ENCODE peak calls at places on chromosomes 13 and 19, in seven cellular contexts. One of them, this sample, is unnamed.

GRCh38 chr13:85737952-85738351 is 61.3 kb downstream of the SLITRK6 start:
- DNase-seq in naive thymus-derived CD4-positive, alpha-beta T cell: no peak
- DNase-seq in NT2/D1: no peak
- DNase-seq in heart left ventricle: no peak
- DNase-seq in thyroid gland: no peak
- DNase-seq in stomach: no peak
- DNase-seq in lung: no peak
- DNase-seq in this sample: no peak

GRCh38 chr19:41939861-41940442 is 11.7 kb upstream of the ERFL start:
- DNase-seq in thyroid gland: no peak
- DNase-seq in lung: no peak
- DNase-seq in stomach: peak; percentile 43
- DNase-seq in NT2/D1: no peak
- DNase-seq in heart left ventricle: no peak
- DNase-seq in naive thymus-derived CD4-positive, alpha-beta T cell: no peak
- DNase-seq in this sample: no peak

GRCh38 chr13:76944457-76944856 is 3.9 kb upstream of the ACOD1 start:
- DNase-seq in NT2/D1: no peak
- DNase-seq in heart left ventricle: no peak
- DNase-seq in naive thymus-derived CD4-positive, alpha-beta T cell: no peak
- DNase-seq in stomach: no peak
- DNase-seq in thyroid gland: no peak
- DNase-seq in lung: no peak
- DNase-seq in this sample: no peak

GRCh38 chr13:81480634-81481033 is 1139.7 kb upstream of the SPRY2 start:
- DNase-seq in thyroid gland: no peak
- DNase-seq in stomach: no peak
- DNase-seq in NT2/D1: no peak
- DNase-seq in heart left ventricle: no peak
- DNase-seq in naive thymus-derived CD4-positive, alpha-beta T cell: no peak
- DNase-seq in lung: no peak
- DNase-seq in this sample: no peak

GRCh38 chr19:18104793-18105131 is 7.2 kb downstream of the MAST3 start:
- DNase-seq in stomach: no peak
- DNase-seq in heart left ventricle: no peak
- DNase-seq in thyroid gland: no peak
- DNase-seq in lung: no peak
- DNase-seq in naive thymus-derived CD4-positive, alpha-beta T cell: no peak
- DNase-seq in NT2/D1: no peak
- DNase-seq in this sample: no peak

GRCh38 chr13:48000559-48001126 is 430 bp downstream of the SUCLA2 start:
- DNase-seq in naive thymus-derived CD4-positive, alpha-beta T cell: no peak
- DNase-seq in lung: peak; percentile 31
- DNase-seq in NT2/D1: no peak
- DNase-seq in heart left ventricle: peak; percentile 18
- DNase-seq in thyroid gland: peak; percentile 5
- DNase-seq in stomach: peak; percentile 27
- DNase-seq in this sample: peak; percentile 39

GRCh38 chr19:47141695-47142094 is 11.1 kb downstream of the SAE1 start:
- DNase-seq in naive thymus-derived CD4-positive, alpha-beta T cell: no peak
- DNase-seq in thyroid gland: no peak
- DNase-seq in lung: no peak
- DNase-seq in stomach: no peak
- DNase-seq in heart left ventricle: no peak
- DNase-seq in NT2/D1: no peak
- DNase-seq in this sample: no peak

GRCh38 chr13:74118328-74118727 is 15.9 kb downstream of the KLF12 start:
- DNase-seq in naive thymus-derived CD4-positive, alpha-beta T cell: no peak
- DNase-seq in stomach: no peak
- DNase-seq in heart left ventricle: no peak
- DNase-seq in lung: no peak
- DNase-seq in NT2/D1: no peak
- DNase-seq in thyroid gland: no peak
- DNase-seq in this sample: no peak

GRCh38 chr19:39199025-39199424 is 2.3 kb downstream of the NCCRP1 start:
- DNase-seq in lung: no peak
- DNase-seq in heart left ventricle: no peak
- DNase-seq in stomach: peak; percentile 34
- DNase-seq in thyroid gland: peak; percentile 87
- DNase-seq in NT2/D1: no peak
- DNase-seq in naive thymus-derived CD4-positive, alpha-beta T cell: no peak
- DNase-seq in this sample: peak; percentile 34

GRCh38 chr13:46179576-46180368 is 2.2 kb downstream of the LCP1 start:
- DNase-seq in NT2/D1: no peak
- DNase-seq in naive thymus-derived CD4-positive, alpha-beta T cell: peak; percentile 83
- DNase-seq in lung: peak; percentile 56
- DNase-seq in thyroid gland: peak; percentile 25
- DNase-seq in heart left ventricle: peak; percentile 47
- DNase-seq in stomach: peak; percentile 43
- DNase-seq in this sample: no peak

GRCh38 chr13:103036268-103036667 is 29.9 kb downstream of the SLC10A2 start:
- DNase-seq in naive thymus-derived CD4-positive, alpha-beta T cell: no peak
- DNase-seq in heart left ventricle: no peak
- DNase-seq in thyroid gland: no peak
- DNase-seq in NT2/D1: no peak
- DNase-seq in stomach: no peak
- DNase-seq in lung: no peak
- DNase-seq in this sample: no peak

GRCh38 chr19:17873661-17874422 is 2.1 kb downstream of the SLC5A5 start:
- DNase-seq in naive thymus-derived CD4-positive, alpha-beta T cell: peak; percentile 68
- DNase-seq in heart left ventricle: no peak
- DNase-seq in NT2/D1: peak; percentile 75
- DNase-seq in stomach: peak; percentile 63
- DNase-seq in lung: no peak
- DNase-seq in thyroid gland: peak; percentile 41
- DNase-seq in this sample: peak; percentile 91

GRCh38 chr13:103273825-103274224 is 207.6 kb upstream of the SLC10A2 start:
- DNase-seq in lung: no peak
- DNase-seq in stomach: no peak
- DNase-seq in heart left ventricle: no peak
- DNase-seq in NT2/D1: no peak
- DNase-seq in naive thymus-derived CD4-positive, alpha-beta T cell: no peak
- DNase-seq in thyroid gland: no peak
- DNase-seq in this sample: no peak

GRCh38 chr13:52776726-52777125 is 37.1 kb upstream of the CNMD start:
- DNase-seq in heart left ventricle: no peak
- DNase-seq in lung: no peak
- DNase-seq in naive thymus-derived CD4-positive, alpha-beta T cell: no peak
- DNase-seq in thyroid gland: no peak
- DNase-seq in stomach: no peak
- DNase-seq in NT2/D1: no peak
- DNase-seq in this sample: no peak

GRCh38 chr13:77833331-77833863 is 85.2 kb downstream of the EDNRB start:
- DNase-seq in NT2/D1: no peak
- DNase-seq in thyroid gland: no peak
- DNase-seq in heart left ventricle: no peak
- DNase-seq in lung: no peak
- DNase-seq in naive thymus-derived CD4-positive, alpha-beta T cell: no peak
- DNase-seq in stomach: no peak
- DNase-seq in this sample: no peak

GRCh38 chr13:60617863-60618733 is 221.1 kb downstream of the TDRD3 start:
- DNase-seq in stomach: no peak
- DNase-seq in lung: no peak
- DNase-seq in thyroid gland: no peak
- DNase-seq in naive thymus-derived CD4-positive, alpha-beta T cell: no peak
- DNase-seq in heart left ventricle: no peak
- DNase-seq in NT2/D1: peak; percentile 27
- DNase-seq in this sample: no peak

GRCh38 chr13:112709825-112710783 is 20.3 kb downstream of the ATP11A start:
- DNase-seq in naive thymus-derived CD4-positive, alpha-beta T cell: no peak
- DNase-seq in stomach: peak; percentile 17
- DNase-seq in lung: no peak
- DNase-seq in NT2/D1: no peak
- DNase-seq in thyroid gland: no peak
- DNase-seq in heart left ventricle: no peak
- DNase-seq in this sample: no peak

GRCh38 chr19:55264531-55264930 is 5.7 kb upstream of the PPP6R1 start:
- DNase-seq in lung: no peak
- DNase-seq in NT2/D1: no peak
- DNase-seq in stomach: no peak
- DNase-seq in naive thymus-derived CD4-positive, alpha-beta T cell: no peak
- DNase-seq in heart left ventricle: no peak
- DNase-seq in thyroid gland: no peak
- DNase-seq in this sample: no peak

GRCh38 chr19:55654833-55655647 is at the start of gene U2AF2:
- DNase-seq in NT2/D1: peak; percentile 85
- DNase-seq in heart left ventricle: peak; percentile 96
- DNase-seq in lung: peak; percentile 96
- DNase-seq in naive thymus-derived CD4-positive, alpha-beta T cell: peak; percentile 96
- DNase-seq in thyroid gland: peak; percentile 95
- DNase-seq in stomach: peak; percentile 97
- DNase-seq in this sample: peak; percentile 97

GRCh38 chr19:11137542-11138384 is 17.8 kb downstream of the SPC24 start:
- DNase-seq in naive thymus-derived CD4-positive, alpha-beta T cell: peak; percentile 64
- DNase-seq in heart left ventricle: peak; percentile 88
- DNase-seq in NT2/D1: no peak
- DNase-seq in lung: peak; percentile 85
- DNase-seq in thyroid gland: peak; percentile 85
- DNase-seq in stomach: peak; percentile 77
- DNase-seq in this sample: peak; percentile 94

GRCh38 chr19:43596842-43597461 is 557 bp downstream of the ZNF576 start:
- DNase-seq in stomach: no peak
- DNase-seq in thyroid gland: no peak
- DNase-seq in naive thymus-derived CD4-positive, alpha-beta T cell: no peak
- DNase-seq in lung: no peak
- DNase-seq in NT2/D1: no peak
- DNase-seq in heart left ventricle: no peak
- DNase-seq in this sample: no peak

GRCh38 chr19:6769006-6769637 is 1.9 kb upstream of the SH2D3A start:
- DNase-seq in naive thymus-derived CD4-positive, alpha-beta T cell: no peak
- DNase-seq in heart left ventricle: no peak
- DNase-seq in thyroid gland: no peak
- DNase-seq in stomach: no peak
- DNase-seq in NT2/D1: no peak
- DNase-seq in lung: no peak
- DNase-seq in this sample: peak; percentile 27

GRCh38 chr13:42420304-42420703 is 148.4 kb downstream of the AKAP11 start:
- DNase-seq in naive thymus-derived CD4-positive, alpha-beta T cell: no peak
- DNase-seq in lung: no peak
- DNase-seq in stomach: no peak
- DNase-seq in thyroid gland: no peak
- DNase-seq in heart left ventricle: no peak
- DNase-seq in NT2/D1: no peak
- DNase-seq in this sample: no peak

GRCh38 chr19:10565028-10565566 is 713 bp downstream of the KRI1 start:
- DNase-seq in NT2/D1: no peak
- DNase-seq in thyroid gland: peak; percentile 32
- DNase-seq in heart left ventricle: no peak
- DNase-seq in naive thymus-derived CD4-positive, alpha-beta T cell: peak; percentile 46
- DNase-seq in stomach: peak; percentile 35
- DNase-seq in lung: no peak
- DNase-seq in this sample: peak; percentile 78

DNA sequence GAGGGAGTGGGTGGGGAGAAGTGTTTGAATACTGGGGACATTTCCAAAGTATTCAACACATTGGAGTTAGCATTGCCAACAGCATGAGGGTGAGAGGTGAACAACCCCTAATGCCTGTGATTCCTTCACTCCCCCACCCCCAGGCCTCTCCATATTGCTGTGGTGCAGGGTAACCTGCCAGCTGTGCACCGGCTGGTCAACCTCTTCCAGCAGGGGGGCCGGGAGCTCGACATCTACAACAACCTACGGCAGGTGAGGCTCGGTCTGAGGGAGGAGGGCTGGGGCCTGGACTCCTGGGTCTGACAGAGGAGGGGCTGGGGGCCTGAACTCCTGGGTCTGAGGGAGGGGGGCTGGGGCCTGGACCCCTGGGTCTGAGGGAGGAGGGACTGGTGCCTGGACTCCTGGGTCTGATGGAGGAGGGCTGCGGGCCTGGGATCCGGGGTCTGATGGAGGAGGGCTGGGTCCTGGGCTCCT is 7.6 kb downstream of the BCL3 start:
- DNase-seq in lung: no peak
- DNase-seq in naive thymus-derived CD4-positive, alpha-beta T cell: no peak
- DNase-seq in NT2/D1: no peak
- DNase-seq in heart left ventricle: no peak
- DNase-seq in stomach: no peak
- DNase-seq in thyroid gland: no peak
- DNase-seq in this sample: no peak
- H3K4me1 ChIP-seq in lung: peaks cover 36% of the 10 kb centered on the region
- H3K4me1 ChIP-seq in naive thymus-derived CD4-positive, alpha-beta T cell: peaks cover 42% of the 10 kb centered on the region
- H3K4me1 ChIP-seq in NT2/D1: peaks cover 23% of the 10 kb centered on the region
- H3K4me1 ChIP-seq in heart left ventricle: peaks cover 82% of the 10 kb centered on the region
- H3K4me1 ChIP-seq in stomach: peaks cover 90% of the 10 kb centered on the region
- H3K4me1 ChIP-seq in thyroid gland: peaks cover 32% of the 10 kb centered on the region
- H3K4me1 ChIP-seq in this sample: peaks cover 18% of the 10 kb centered on the region

DNA sequence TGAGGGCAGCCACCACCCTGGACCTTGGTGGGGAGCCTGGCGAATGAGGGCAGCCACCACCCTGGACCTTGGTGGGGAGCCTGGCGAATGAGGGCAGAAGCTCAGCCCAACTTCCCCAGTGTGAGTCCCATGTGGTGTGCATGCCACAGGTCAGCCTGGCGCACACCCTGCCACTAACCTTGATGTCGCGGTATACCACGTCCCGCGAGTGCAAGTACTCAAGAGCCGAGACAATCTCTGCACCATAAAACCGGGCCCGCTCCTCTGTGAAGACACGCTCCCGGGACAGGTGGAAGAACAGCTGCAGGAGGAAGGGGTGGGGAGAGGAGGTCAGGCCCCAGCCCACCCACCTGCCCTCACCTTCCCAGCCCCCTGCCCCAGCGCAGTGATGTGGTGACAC is 11.3 kb upstream of the CCNP start:
- DNase-seq in lung: no peak
- DNase-seq in thyroid gland: no peak
- DNase-seq in naive thymus-derived CD4-positive, alpha-beta T cell: no peak
- DNase-seq in stomach: no peak
- DNase-seq in NT2/D1: no peak
- DNase-seq in heart left ventricle: no peak
- DNase-seq in this sample: no peak
- H3K36me3 ChIP-seq in lung: peaks cover 5% of the 10 kb centered on the region
- H3K36me3 ChIP-seq in thyroid gland: peaks cover 71% of the 10 kb centered on the region
- H3K36me3 ChIP-seq in naive thymus-derived CD4-positive, alpha-beta T cell: no peaks in the 10 kb centered on the region
- H3K36me3 ChIP-seq in stomach: peaks cover 98% of the 10 kb centered on the region
- H3K36me3 ChIP-seq in NT2/D1: peaks cover 84% of the 10 kb centered on the region
- H3K36me3 ChIP-seq in heart left ventricle: peaks cover 79% of the 10 kb centered on the region
- H3K36me3 ChIP-seq in this sample: peaks cover 35% of the 10 kb centered on the region

GRCh38 chr13:36298535-36299068 is 988 bp upstream of the CCDC169 start:
- DNase-seq in naive thymus-derived CD4-positive, alpha-beta T cell: no peak
- DNase-seq in thyroid gland: no peak
- DNase-seq in NT2/D1: peak; percentile 48
- DNase-seq in heart left ventricle: no peak
- DNase-seq in stomach: no peak
- DNase-seq in lung: no peak
- DNase-seq in this sample: peak; percentile 87
- H3K4me3 ChIP-seq in naive thymus-derived CD4-positive, alpha-beta T cell: no peak overlapping the region
- H3K4me3 ChIP-seq in thyroid gland: no peak overlapping the region
- H3K4me3 ChIP-seq in NT2/D1: no peak overlapping the region
- H3K4me3 ChIP-seq in heart left ventricle: peak overlapping the region; percentile 68
- H3K4me3 ChIP-seq in stomach: no peak overlapping the region
- H3K4me3 ChIP-seq in lung: no peak overlapping the region
- H3K4me3 ChIP-seq in this sample: peak overlapping the region; percentile 48

GRCh38 chr13:51637852-51638496 is 53.7 kb downstream of the WDFY2 start:
- DNase-seq in NT2/D1: no peak
- DNase-seq in thyroid gland: no peak
- DNase-seq in naive thymus-derived CD4-positive, alpha-beta T cell: no peak
- DNase-seq in lung: no peak
- DNase-seq in stomach: no peak
- DNase-seq in heart left ventricle: no peak
- DNase-seq in this sample: peak; percentile 39
- H3K4me1 ChIP-seq in NT2/D1: no peaks in the 10 kb centered on the region
- H3K4me1 ChIP-seq in thyroid gland: peaks cover 27% of the 10 kb centered on the region
- H3K4me1 ChIP-seq in naive thymus-derived CD4-positive, alpha-beta T cell: no peaks in the 10 kb centered on the region
- H3K4me1 ChIP-seq in lung: no peaks in the 10 kb centered on the region
- H3K4me1 ChIP-seq in stomach: peaks cover 71% of the 10 kb centered on the region
- H3K4me1 ChIP-seq in heart left ventricle: peaks cover 39% of the 10 kb centered on the region
- H3K4me1 ChIP-seq in this sample: peaks cover 36% of the 10 kb centered on the region

This sample was measured in HAP-1.